ENCODE peak calls at places on chromosomes 12 and 14, in nine cellular contexts. One of them, this sample, is unnamed.

GRCh38 chr14:101480747-101481530 is 80.4 kb upstream of the DIO3 start:
- DNase-seq in NCI-H524: no peak
- DNase-seq in B cell: no peak
- DNase-seq in astrocyte of the spinal cord: peak; percentile 33
- DNase-seq in immature natural killer cell: no peak
- DNase-seq in pancreas: no peak
- DNase-seq in GM13976: no peak
- DNase-seq in CD8-positive, alpha-beta memory T cell: no peak
- DNase-seq in astrocyte of the cerebellum: peak; percentile 57
- DNase-seq in this sample: peak; percentile 15

GRCh38 chr14:102591372-102591943 is 991 bp upstream of the RCOR1 start:
- DNase-seq in CD8-positive, alpha-beta memory T cell: no peak
- DNase-seq in B cell: peak; percentile 67
- DNase-seq in NCI-H524: peak; percentile 63
- DNase-seq in astrocyte of the cerebellum: no peak
- DNase-seq in pancreas: peak; percentile 32
- DNase-seq in astrocyte of the spinal cord: peak; percentile 40
- DNase-seq in immature natural killer cell: no peak
- DNase-seq in GM13976: no peak
- DNase-seq in this sample: peak; percentile 28

GRCh38 chr12:100213016-100213891 is 12.6 kb downstream of the ACTR6 start:
- DNase-seq in immature natural killer cell: no peak
- DNase-seq in B cell: no peak
- DNase-seq in astrocyte of the cerebellum: no peak
- DNase-seq in CD8-positive, alpha-beta memory T cell: no peak
- DNase-seq in NCI-H524: no peak
- DNase-seq in GM13976: no peak
- DNase-seq in astrocyte of the spinal cord: no peak
- DNase-seq in pancreas: no peak
- DNase-seq in this sample: no peak

GRCh38 chr12:99824900-99825562 is 159.7 kb downstream of the ANKS1B start:
- DNase-seq in B cell: no peak
- DNase-seq in immature natural killer cell: no peak
- DNase-seq in astrocyte of the cerebellum: no peak
- DNase-seq in pancreas: no peak
- DNase-seq in NCI-H524: peak; percentile 94
- DNase-seq in GM13976: no peak
- DNase-seq in astrocyte of the spinal cord: no peak
- DNase-seq in CD8-positive, alpha-beta memory T cell: no peak
- DNase-seq in this sample: no peak

GRCh38 chr14:63745272-63745671 is 17.4 kb upstream of the SGPP1 start:
- DNase-seq in CD8-positive, alpha-beta memory T cell: no peak
- DNase-seq in immature natural killer cell: no peak
- DNase-seq in NCI-H524: no peak
- DNase-seq in astrocyte of the spinal cord: no peak
- DNase-seq in pancreas: no peak
- DNase-seq in astrocyte of the cerebellum: no peak
- DNase-seq in B cell: no peak
- DNase-seq in GM13976: no peak
- DNase-seq in this sample: no peak

GRCh38 chr14:76715102-76715926 is 46.0 kb upstream of the VASH1 start:
- DNase-seq in NCI-H524: peak; percentile 100
- DNase-seq in pancreas: no peak
- DNase-seq in GM13976: no peak
- DNase-seq in astrocyte of the cerebellum: no peak
- DNase-seq in CD8-positive, alpha-beta memory T cell: no peak
- DNase-seq in immature natural killer cell: no peak
- DNase-seq in B cell: no peak
- DNase-seq in astrocyte of the spinal cord: no peak
- DNase-seq in this sample: no peak

GRCh38 chr12:122023339-122024131 is 1.9 kb downstream of the BCL7A start:
- DNase-seq in B cell: peak; percentile 52
- DNase-seq in pancreas: peak; percentile 89
- DNase-seq in NCI-H524: peak; percentile 92
- DNase-seq in immature natural killer cell: peak; percentile 8
- DNase-seq in CD8-positive, alpha-beta memory T cell: peak; percentile 15
- DNase-seq in astrocyte of the cerebellum: peak; percentile 34
- DNase-seq in astrocyte of the spinal cord: peak; percentile 65
- DNase-seq in GM13976: peak; percentile 79
- DNase-seq in this sample: peak; percentile 70

GRCh38 chr12:92431146-92431545 is 271.6 kb upstream of the PLEKHG7 start:
- DNase-seq in pancreas: no peak
- DNase-seq in NCI-H524: no peak
- DNase-seq in GM13976: no peak
- DNase-seq in immature natural killer cell: peak; percentile 46
- DNase-seq in B cell: peak; percentile 62
- DNase-seq in CD8-positive, alpha-beta memory T cell: peak; percentile 17
- DNase-seq in astrocyte of the spinal cord: no peak
- DNase-seq in astrocyte of the cerebellum: no peak
- DNase-seq in this sample: no peak

GRCh38 chr12:12726543-12727093 is 9.4 kb downstream of the CDKN1B start:
- DNase-seq in GM13976: no peak
- DNase-seq in pancreas: no peak
- DNase-seq in astrocyte of the cerebellum: no peak
- DNase-seq in B cell: peak; percentile 20
- DNase-seq in astrocyte of the spinal cord: peak; percentile 76
- DNase-seq in NCI-H524: peak; percentile 20
- DNase-seq in immature natural killer cell: no peak
- DNase-seq in CD8-positive, alpha-beta memory T cell: no peak
- DNase-seq in this sample: no peak

GRCh38 chr12:14394317-14395058 is 29.0 kb downstream of the ATF7IP start:
- DNase-seq in pancreas: peak; percentile 35
- DNase-seq in CD8-positive, alpha-beta memory T cell: peak; percentile 82
- DNase-seq in GM13976: no peak
- DNase-seq in B cell: peak; percentile 56
- DNase-seq in NCI-H524: peak; percentile 48
- DNase-seq in immature natural killer cell: peak; percentile 72
- DNase-seq in astrocyte of the spinal cord: peak; percentile 93
- DNase-seq in astrocyte of the cerebellum: peak; percentile 77
- DNase-seq in this sample: peak; percentile 38

GRCh38 chr12:116426391-116427136 is 132.6 kb upstream of the MAP1LC3B2 start:
- DNase-seq in NCI-H524: no peak
- DNase-seq in pancreas: no peak
- DNase-seq in astrocyte of the cerebellum: peak; percentile 96
- DNase-seq in B cell: no peak
- DNase-seq in CD8-positive, alpha-beta memory T cell: no peak
- DNase-seq in GM13976: no peak
- DNase-seq in astrocyte of the spinal cord: peak; percentile 96
- DNase-seq in immature natural killer cell: no peak
- DNase-seq in this sample: no peak

GRCh38 chr12:3493225-3494049 is 2.4 kb downstream of the PRMT8 start:
- DNase-seq in GM13976: no peak
- DNase-seq in pancreas: no peak
- DNase-seq in astrocyte of the spinal cord: no peak
- DNase-seq in CD8-positive, alpha-beta memory T cell: no peak
- DNase-seq in B cell: no peak
- DNase-seq in astrocyte of the cerebellum: no peak
- DNase-seq in NCI-H524: peak; percentile 45
- DNase-seq in immature natural killer cell: no peak
- DNase-seq in this sample: no peak

GRCh38 chr12:121582583-121583333 is 1.9 kb upstream of the KDM2B start:
- DNase-seq in astrocyte of the spinal cord: no peak
- DNase-seq in NCI-H524: no peak
- DNase-seq in CD8-positive, alpha-beta memory T cell: no peak
- DNase-seq in GM13976: no peak
- DNase-seq in pancreas: no peak
- DNase-seq in immature natural killer cell: peak; percentile 40
- DNase-seq in astrocyte of the cerebellum: no peak
- DNase-seq in B cell: no peak
- DNase-seq in this sample: no peak

GRCh38 chr14:55577229-55577628 is 2.8 kb upstream of the KTN1 start:
- DNase-seq in pancreas: no peak
- DNase-seq in GM13976: no peak
- DNase-seq in NCI-H524: no peak
- DNase-seq in astrocyte of the cerebellum: no peak
- DNase-seq in immature natural killer cell: no peak
- DNase-seq in CD8-positive, alpha-beta memory T cell: no peak
- DNase-seq in B cell: no peak
- DNase-seq in astrocyte of the spinal cord: no peak
- DNase-seq in this sample: no peak

GRCh38 chr14:101065246-101065645 is 161.7 kb upstream of the RTL1 start:
- DNase-seq in B cell: no peak
- DNase-seq in immature natural killer cell: no peak
- DNase-seq in GM13976: no peak
- DNase-seq in NCI-H524: no peak
- DNase-seq in pancreas: no peak
- DNase-seq in astrocyte of the cerebellum: no peak
- DNase-seq in astrocyte of the spinal cord: no peak
- DNase-seq in CD8-positive, alpha-beta memory T cell: no peak
- DNase-seq in this sample: no peak

GRCh38 chr12:74999474-74999873 is 210.2 kb downstream of the KCNC2 start:
- DNase-seq in NCI-H524: no peak
- DNase-seq in GM13976: no peak
- DNase-seq in pancreas: no peak
- DNase-seq in CD8-positive, alpha-beta memory T cell: no peak
- DNase-seq in immature natural killer cell: no peak
- DNase-seq in astrocyte of the cerebellum: no peak
- DNase-seq in B cell: no peak
- DNase-seq in astrocyte of the spinal cord: no peak
- DNase-seq in this sample: no peak

GRCh38 chr12:80038062-80038560 is 61.2 kb upstream of the OTOGL start:
- DNase-seq in GM13976: no peak
- DNase-seq in astrocyte of the cerebellum: no peak
- DNase-seq in B cell: no peak
- DNase-seq in pancreas: no peak
- DNase-seq in CD8-positive, alpha-beta memory T cell: no peak
- DNase-seq in astrocyte of the spinal cord: no peak
- DNase-seq in immature natural killer cell: no peak
- DNase-seq in NCI-H524: no peak
- DNase-seq in this sample: no peak

GRCh38 chr12:12983420-12984035 is 16.5 kb downstream of the HEBP1 start:
- DNase-seq in immature natural killer cell: no peak
- DNase-seq in B cell: no peak
- DNase-seq in pancreas: no peak
- DNase-seq in astrocyte of the spinal cord: peak; percentile 62
- DNase-seq in astrocyte of the cerebellum: peak; percentile 37
- DNase-seq in CD8-positive, alpha-beta memory T cell: peak; percentile 4
- DNase-seq in NCI-H524: peak; percentile 54
- DNase-seq in GM13976: no peak
- DNase-seq in this sample: no peak

GRCh38 chr14:32330356-32331226 is 1.5 kb downstream of the AKAP6 start:
- DNase-seq in pancreas: no peak
- DNase-seq in immature natural killer cell: no peak
- DNase-seq in astrocyte of the spinal cord: no peak
- DNase-seq in NCI-H524: no peak
- DNase-seq in astrocyte of the cerebellum: no peak
- DNase-seq in B cell: no peak
- DNase-seq in CD8-positive, alpha-beta memory T cell: no peak
- DNase-seq in GM13976: no peak
- DNase-seq in this sample: no peak

GRCh38 chr14:68486033-68486732 is 306.7 kb downstream of the ZFP36L1 start:
- DNase-seq in astrocyte of the spinal cord: no peak
- DNase-seq in immature natural killer cell: no peak
- DNase-seq in pancreas: peak; percentile 80
- DNase-seq in CD8-positive, alpha-beta memory T cell: no peak
- DNase-seq in NCI-H524: no peak
- DNase-seq in astrocyte of the cerebellum: no peak
- DNase-seq in GM13976: no peak
- DNase-seq in B cell: no peak
- DNase-seq in this sample: no peak

GRCh38 chr12:54993181-54993835 is 8.7 kb upstream of the TESPA1 start:
- DNase-seq in CD8-positive, alpha-beta memory T cell: peak; percentile 70
- DNase-seq in immature natural killer cell: peak; percentile 63
- DNase-seq in pancreas: peak; percentile 17
- DNase-seq in NCI-H524: peak; percentile 85
- DNase-seq in astrocyte of the spinal cord: peak; percentile 58
- DNase-seq in astrocyte of the cerebellum: peak; percentile 59
- DNase-seq in B cell: peak; percentile 82
- DNase-seq in GM13976: peak; percentile 61
- DNase-seq in this sample: peak; percentile 42

GRCh38 chr12:24424889-24425600 is 475.6 kb upstream of the SOX5 start:
- DNase-seq in immature natural killer cell: no peak
- DNase-seq in B cell: no peak
- DNase-seq in GM13976: no peak
- DNase-seq in NCI-H524: peak; percentile 93
- DNase-seq in CD8-positive, alpha-beta memory T cell: no peak
- DNase-seq in astrocyte of the cerebellum: no peak
- DNase-seq in pancreas: no peak
- DNase-seq in astrocyte of the spinal cord: no peak
- DNase-seq in this sample: no peak

GRCh38 chr12:110733089-110733715 is 9.5 kb downstream of the PPP1CC start:
- DNase-seq in GM13976: no peak
- DNase-seq in immature natural killer cell: no peak
- DNase-seq in astrocyte of the cerebellum: peak; percentile 24
- DNase-seq in astrocyte of the spinal cord: peak; percentile 23
- DNase-seq in B cell: no peak
- DNase-seq in pancreas: no peak
- DNase-seq in NCI-H524: no peak
- DNase-seq in CD8-positive, alpha-beta memory T cell: no peak
- DNase-seq in this sample: no peak

GRCh38 chr12:95212576-95212975 is 4.7 kb downstream of the FGD6 start:
- DNase-seq in GM13976: no peak
- DNase-seq in pancreas: no peak
- DNase-seq in astrocyte of the spinal cord: no peak
- DNase-seq in CD8-positive, alpha-beta memory T cell: no peak
- DNase-seq in NCI-H524: no peak
- DNase-seq in astrocyte of the cerebellum: no peak
- DNase-seq in immature natural killer cell: no peak
- DNase-seq in B cell: no peak
- DNase-seq in this sample: no peak

GRCh38 chr14:41805633-41806032 is 199.0 kb downstream of the LRFN5 start:
- DNase-seq in CD8-positive, alpha-beta memory T cell: no peak
- DNase-seq in pancreas: no peak
- DNase-seq in GM13976: no peak
- DNase-seq in astrocyte of the cerebellum: no peak
- DNase-seq in B cell: no peak
- DNase-seq in NCI-H524: no peak
- DNase-seq in immature natural killer cell: no peak
- DNase-seq in astrocyte of the spinal cord: no peak
- DNase-seq in this sample: no peak

GRCh38 chr12:43060738-43061137 is 471.2 kb upstream of the PRICKLE1 start:
- DNase-seq in astrocyte of the spinal cord: no peak
- DNase-seq in GM13976: no peak
- DNase-seq in CD8-positive, alpha-beta memory T cell: no peak
- DNase-seq in astrocyte of the cerebellum: no peak
- DNase-seq in B cell: no peak
- DNase-seq in NCI-H524: peak; percentile 50
- DNase-seq in pancreas: no peak
- DNase-seq in immature natural killer cell: no peak
- DNase-seq in this sample: no peak

GRCh38 chr14:100855256-100855930 is 29.5 kb downstream of the MEG3 start:
- DNase-seq in astrocyte of the spinal cord: no peak
- DNase-seq in astrocyte of the cerebellum: no peak
- DNase-seq in pancreas: no peak
- DNase-seq in B cell: no peak
- DNase-seq in NCI-H524: no peak
- DNase-seq in GM13976: no peak
- DNase-seq in CD8-positive, alpha-beta memory T cell: no peak
- DNase-seq in immature natural killer cell: no peak
- DNase-seq in this sample: no peak

GRCh38 chr12:68530965-68531364 is 79.7 kb upstream of the RAP1B start:
- DNase-seq in pancreas: no peak
- DNase-seq in astrocyte of the cerebellum: peak; percentile 81
- DNase-seq in GM13976: no peak
- DNase-seq in CD8-positive, alpha-beta memory T cell: no peak
- DNase-seq in immature natural killer cell: no peak
- DNase-seq in B cell: no peak
- DNase-seq in astrocyte of the spinal cord: peak; percentile 88
- DNase-seq in NCI-H524: no peak
- DNase-seq in this sample: no peak

GRCh38 chr14:83217492-83217891 is 1683.8 kb upstream of the SEL1L start:
- DNase-seq in immature natural killer cell: no peak
- DNase-seq in B cell: no peak
- DNase-seq in CD8-positive, alpha-beta memory T cell: no peak
- DNase-seq in astrocyte of the spinal cord: peak; percentile 48
- DNase-seq in pancreas: no peak
- DNase-seq in astrocyte of the cerebellum: peak; percentile 0
- DNase-seq in NCI-H524: no peak
- DNase-seq in GM13976: no peak
- DNase-seq in this sample: no peak

GRCh38 chr14:38522724-38523123 is 266.8 kb upstream of the CLEC14A start:
- DNase-seq in astrocyte of the spinal cord: no peak
- DNase-seq in pancreas: no peak
- DNase-seq in GM13976: no peak
- DNase-seq in astrocyte of the cerebellum: no peak
- DNase-seq in CD8-positive, alpha-beta memory T cell: no peak
- DNase-seq in immature natural killer cell: no peak
- DNase-seq in B cell: no peak
- DNase-seq in NCI-H524: no peak
- DNase-seq in this sample: no peak

GRCh38 chr14:50600849-50601248 is 40.9 kb downstream of the ATL1 start:
- DNase-seq in CD8-positive, alpha-beta memory T cell: no peak
- DNase-seq in GM13976: no peak
- DNase-seq in astrocyte of the cerebellum: no peak
- DNase-seq in immature natural killer cell: no peak
- DNase-seq in astrocyte of the spinal cord: no peak
- DNase-seq in pancreas: peak; percentile 34
- DNase-seq in B cell: no peak
- DNase-seq in NCI-H524: no peak
- DNase-seq in this sample: peak; percentile 27

This sample was measured in stomach.